ENCODE peak calls at places on chromosomes 13 and 19, in four cellular contexts. One of them, this sample, is unnamed.

GRCh38 chr19:39847525-39847924 is 1.3 kb upstream of the FBL start:
- DNase-seq in CD8-positive, alpha-beta T cell: no peak
- DNase-seq in hepatic stellate cell: no peak
- DNase-seq in stimulated activated CD8-positive, alpha-beta memory T cell treated with anti-CD3 and anti-CD28 coated beads, Interleukin-4, amount 100 ng/mL, for 1 hour: no peak
- DNase-seq in this sample: no peak

GRCh38 chr13:111594606-111595005 is 274.2 kb downstream of the TEX29 start:
- DNase-seq in hepatic stellate cell: no peak
- DNase-seq in stimulated activated CD8-positive, alpha-beta memory T cell treated with anti-CD3 and anti-CD28 coated beads, Interleukin-4, amount 100 ng/mL, for 1 hour: no peak
- DNase-seq in CD8-positive, alpha-beta T cell: no peak
- DNase-seq in this sample: no peak

GRCh38 chr19:6394831-6395230 is 1.9 kb upstream of the GTF2F1 start:
- DNase-seq in hepatic stellate cell: no peak
- DNase-seq in CD8-positive, alpha-beta T cell: no peak
- DNase-seq in stimulated activated CD8-positive, alpha-beta memory T cell treated with anti-CD3 and anti-CD28 coated beads, Interleukin-4, amount 100 ng/mL, for 1 hour: no peak
- DNase-seq in this sample: no peak

GRCh38 chr13:110684388-110685056 is 21.4 kb downstream of the CARS2 start:
- DNase-seq in CD8-positive, alpha-beta T cell: no peak
- DNase-seq in stimulated activated CD8-positive, alpha-beta memory T cell treated with anti-CD3 and anti-CD28 coated beads, Interleukin-4, amount 100 ng/mL, for 1 hour: no peak
- DNase-seq in hepatic stellate cell: no peak
- DNase-seq in this sample: no peak

GRCh38 chr19:36973844-36974195 is 57.7 kb downstream of the ZNF568 start:
- DNase-seq in hepatic stellate cell: peak
- DNase-seq in CD8-positive, alpha-beta T cell: no peak
- DNase-seq in stimulated activated CD8-positive, alpha-beta memory T cell treated with anti-CD3 and anti-CD28 coated beads, Interleukin-4, amount 100 ng/mL, for 1 hour: no peak
- DNase-seq in this sample: no peak

GRCh38 chr19:20067898-20068297 is 9.9 kb upstream of the ZNF90 start:
- DNase-seq in CD8-positive, alpha-beta T cell: no peak
- DNase-seq in stimulated activated CD8-positive, alpha-beta memory T cell treated with anti-CD3 and anti-CD28 coated beads, Interleukin-4, amount 100 ng/mL, for 1 hour: no peak
- DNase-seq in hepatic stellate cell: no peak
- DNase-seq in this sample: no peak

GRCh38 chr19:17805427-17805826 is 10.5 kb downstream of the B3GNT3 start:
- DNase-seq in CD8-positive, alpha-beta T cell: no peak
- DNase-seq in hepatic stellate cell: no peak
- DNase-seq in stimulated activated CD8-positive, alpha-beta memory T cell treated with anti-CD3 and anti-CD28 coated beads, Interleukin-4, amount 100 ng/mL, for 1 hour: no peak
- DNase-seq in this sample: no peak

GRCh38 chr19:22882797-22883196 is 50.7 kb downstream of the ZNF723 start:
- DNase-seq in stimulated activated CD8-positive, alpha-beta memory T cell treated with anti-CD3 and anti-CD28 coated beads, Interleukin-4, amount 100 ng/mL, for 1 hour: no peak
- DNase-seq in hepatic stellate cell: peak
- DNase-seq in CD8-positive, alpha-beta T cell: no peak
- DNase-seq in this sample: peak

GRCh38 chr19:574658-575526 is 2.5 kb downstream of the BSG start:
- DNase-seq in stimulated activated CD8-positive, alpha-beta memory T cell treated with anti-CD3 and anti-CD28 coated beads, Interleukin-4, amount 100 ng/mL, for 1 hour: no peak
- DNase-seq in hepatic stellate cell: no peak
- DNase-seq in CD8-positive, alpha-beta T cell: no peak
- DNase-seq in this sample: no peak

GRCh38 chr19:48815870-48816501 is 5.2 kb upstream of the BCAT2 start:
- DNase-seq in stimulated activated CD8-positive, alpha-beta memory T cell treated with anti-CD3 and anti-CD28 coated beads, Interleukin-4, amount 100 ng/mL, for 1 hour: no peak
- DNase-seq in hepatic stellate cell: no peak
- DNase-seq in CD8-positive, alpha-beta T cell: no peak
- DNase-seq in this sample: no peak

GRCh38 chr19:5078666-5079409 is 109.9 kb downstream of the KDM4B start:
- DNase-seq in hepatic stellate cell: no peak
- DNase-seq in CD8-positive, alpha-beta T cell: no peak
- DNase-seq in stimulated activated CD8-positive, alpha-beta memory T cell treated with anti-CD3 and anti-CD28 coated beads, Interleukin-4, amount 100 ng/mL, for 1 hour: no peak
- DNase-seq in this sample: no peak

GRCh38 chr19:53275480-53275879 is 8.0 kb upstream of the VN1R4 start:
- DNase-seq in hepatic stellate cell: no peak
- DNase-seq in CD8-positive, alpha-beta T cell: no peak
- DNase-seq in stimulated activated CD8-positive, alpha-beta memory T cell treated with anti-CD3 and anti-CD28 coated beads, Interleukin-4, amount 100 ng/mL, for 1 hour: no peak
- DNase-seq in this sample: no peak

GRCh38 chr19:44356383-44357111 is at the start of gene ZNF112:
- DNase-seq in stimulated activated CD8-positive, alpha-beta memory T cell treated with anti-CD3 and anti-CD28 coated beads, Interleukin-4, amount 100 ng/mL, for 1 hour: no peak
- DNase-seq in CD8-positive, alpha-beta T cell: no peak
- DNase-seq in hepatic stellate cell: peak
- DNase-seq in this sample: peak

GRCh38 chr19:46495789-46496099 is at the start of gene PNMA8B:
- DNase-seq in CD8-positive, alpha-beta T cell: no peak
- DNase-seq in stimulated activated CD8-positive, alpha-beta memory T cell treated with anti-CD3 and anti-CD28 coated beads, Interleukin-4, amount 100 ng/mL, for 1 hour: no peak
- DNase-seq in hepatic stellate cell: no peak
- DNase-seq in this sample: no peak

GRCh38 chr19:50558449-50558848 is 9.8 kb downstream of the LRRC4B start:
- DNase-seq in CD8-positive, alpha-beta T cell: no peak
- DNase-seq in hepatic stellate cell: no peak
- DNase-seq in stimulated activated CD8-positive, alpha-beta memory T cell treated with anti-CD3 and anti-CD28 coated beads, Interleukin-4, amount 100 ng/mL, for 1 hour: no peak
- DNase-seq in this sample: no peak

GRCh38 chr13:51357928-51358595 is 18.6 kb downstream of the SERPINE3 start:
- DNase-seq in CD8-positive, alpha-beta T cell: no peak
- DNase-seq in stimulated activated CD8-positive, alpha-beta memory T cell treated with anti-CD3 and anti-CD28 coated beads, Interleukin-4, amount 100 ng/mL, for 1 hour: no peak
- DNase-seq in hepatic stellate cell: no peak
- DNase-seq in this sample: no peak

GRCh38 chr19:14795078-14795721 is 16.8 kb upstream of the ADGRE2 start:
- DNase-seq in stimulated activated CD8-positive, alpha-beta memory T cell treated with anti-CD3 and anti-CD28 coated beads, Interleukin-4, amount 100 ng/mL, for 1 hour: no peak
- DNase-seq in CD8-positive, alpha-beta T cell: no peak
- DNase-seq in hepatic stellate cell: no peak
- DNase-seq in this sample: no peak

GRCh38 chr13:74966814-74967213 is 515.2 kb downstream of the TBC1D4 start:
- DNase-seq in CD8-positive, alpha-beta T cell: no peak
- DNase-seq in stimulated activated CD8-positive, alpha-beta memory T cell treated with anti-CD3 and anti-CD28 coated beads, Interleukin-4, amount 100 ng/mL, for 1 hour: no peak
- DNase-seq in hepatic stellate cell: no peak
- DNase-seq in this sample: peak

GRCh38 chr19:10228925-10229324 is 2.2 kb downstream of the S1PR2 start:
- DNase-seq in stimulated activated CD8-positive, alpha-beta memory T cell treated with anti-CD3 and anti-CD28 coated beads, Interleukin-4, amount 100 ng/mL, for 1 hour: no peak
- DNase-seq in CD8-positive, alpha-beta T cell: no peak
- DNase-seq in hepatic stellate cell: peak
- DNase-seq in this sample: no peak

GRCh38 chr13:96091932-96092253 is 2.0 kb downstream of the HS6ST3 start:
- DNase-seq in CD8-positive, alpha-beta T cell: no peak
- DNase-seq in hepatic stellate cell: no peak
- DNase-seq in stimulated activated CD8-positive, alpha-beta memory T cell treated with anti-CD3 and anti-CD28 coated beads, Interleukin-4, amount 100 ng/mL, for 1 hour: no peak
- DNase-seq in this sample: no peak

GRCh38 chr19:2253106-2254051 is 2.8 kb downstream of the JSRP1 start:
- DNase-seq in hepatic stellate cell: no peak
- DNase-seq in CD8-positive, alpha-beta T cell: peak
- DNase-seq in stimulated activated CD8-positive, alpha-beta memory T cell treated with anti-CD3 and anti-CD28 coated beads, Interleukin-4, amount 100 ng/mL, for 1 hour: no peak
- DNase-seq in this sample: no peak

GRCh38 chr19:39590265-39590664 is 12.1 kb upstream of the LGALS13 start:
- DNase-seq in stimulated activated CD8-positive, alpha-beta memory T cell treated with anti-CD3 and anti-CD28 coated beads, Interleukin-4, amount 100 ng/mL, for 1 hour: no peak
- DNase-seq in hepatic stellate cell: no peak
- DNase-seq in CD8-positive, alpha-beta T cell: no peak
- DNase-seq in this sample: no peak

GRCh38 chr19:17103177-17103576 is 27.6 kb downstream of the MYO9B start:
- DNase-seq in hepatic stellate cell: no peak
- DNase-seq in CD8-positive, alpha-beta T cell: no peak
- DNase-seq in stimulated activated CD8-positive, alpha-beta memory T cell treated with anti-CD3 and anti-CD28 coated beads, Interleukin-4, amount 100 ng/mL, for 1 hour: no peak
- DNase-seq in this sample: peak

GRCh38 chr13:80658705-80659104 is 317.8 kb upstream of the SPRY2 start:
- DNase-seq in CD8-positive, alpha-beta T cell: no peak
- DNase-seq in stimulated activated CD8-positive, alpha-beta memory T cell treated with anti-CD3 and anti-CD28 coated beads, Interleukin-4, amount 100 ng/mL, for 1 hour: no peak
- DNase-seq in hepatic stellate cell: no peak
- DNase-seq in this sample: no peak

GRCh38 chr13:92963029-92963428 is 263.6 kb upstream of the GPC6 start:
- DNase-seq in hepatic stellate cell: no peak
- DNase-seq in stimulated activated CD8-positive, alpha-beta memory T cell treated with anti-CD3 and anti-CD28 coated beads, Interleukin-4, amount 100 ng/mL, for 1 hour: no peak
- DNase-seq in CD8-positive, alpha-beta T cell: no peak
- DNase-seq in this sample: no peak

GRCh38 chr13:98487016-98487415 is 89.9 kb downstream of the STK24 start:
- DNase-seq in CD8-positive, alpha-beta T cell: no peak
- DNase-seq in stimulated activated CD8-positive, alpha-beta memory T cell treated with anti-CD3 and anti-CD28 coated beads, Interleukin-4, amount 100 ng/mL, for 1 hour: no peak
- DNase-seq in hepatic stellate cell: no peak
- DNase-seq in this sample: no peak

GRCh38 chr19:10019246-10019645 is 6.0 kb downstream of the RDH8 start:
- DNase-seq in stimulated activated CD8-positive, alpha-beta memory T cell treated with anti-CD3 and anti-CD28 coated beads, Interleukin-4, amount 100 ng/mL, for 1 hour: no peak
- DNase-seq in CD8-positive, alpha-beta T cell: no peak
- DNase-seq in hepatic stellate cell: no peak
- DNase-seq in this sample: no peak

GRCh38 chr13:100881291-100881864 is 206.8 kb upstream of the TMTC4 start:
- DNase-seq in hepatic stellate cell: no peak
- DNase-seq in CD8-positive, alpha-beta T cell: no peak
- DNase-seq in stimulated activated CD8-positive, alpha-beta memory T cell treated with anti-CD3 and anti-CD28 coated beads, Interleukin-4, amount 100 ng/mL, for 1 hour: no peak
- DNase-seq in this sample: no peak

GRCh38 chr13:49310251-49310650 is 62.5 kb downstream of the CDADC1 start:
- DNase-seq in CD8-positive, alpha-beta T cell: no peak
- DNase-seq in stimulated activated CD8-positive, alpha-beta memory T cell treated with anti-CD3 and anti-CD28 coated beads, Interleukin-4, amount 100 ng/mL, for 1 hour: no peak
- DNase-seq in hepatic stellate cell: no peak
- DNase-seq in this sample: no peak

GRCh38 chr19:24086974-24087595 is at the start of gene ZNF254:
- DNase-seq in hepatic stellate cell: peak
- DNase-seq in CD8-positive, alpha-beta T cell: peak
- DNase-seq in stimulated activated CD8-positive, alpha-beta memory T cell treated with anti-CD3 and anti-CD28 coated beads, Interleukin-4, amount 100 ng/mL, for 1 hour: peak
- DNase-seq in this sample: no peak

GRCh38 chr13:40534456-40534855 is 132.0 kb downstream of the FOXO1 start:
- DNase-seq in CD8-positive, alpha-beta T cell: no peak
- DNase-seq in hepatic stellate cell: no peak
- DNase-seq in stimulated activated CD8-positive, alpha-beta memory T cell treated with anti-CD3 and anti-CD28 coated beads, Interleukin-4, amount 100 ng/mL, for 1 hour: no peak
- DNase-seq in this sample: no peak

GRCh38 chr19:32674153-32674958 is 624 bp downstream of the ANKRD27 start:
- DNase-seq in stimulated activated CD8-positive, alpha-beta memory T cell treated with anti-CD3 and anti-CD28 coated beads, Interleukin-4, amount 100 ng/mL, for 1 hour: no peak
- DNase-seq in hepatic stellate cell: no peak
- DNase-seq in CD8-positive, alpha-beta T cell: peak
- DNase-seq in this sample: no peak

GRCh38 chr19:3333662-3334061 is 32.7 kb upstream of the NFIC start:
- DNase-seq in hepatic stellate cell: no peak
- DNase-seq in stimulated activated CD8-positive, alpha-beta memory T cell treated with anti-CD3 and anti-CD28 coated beads, Interleukin-4, amount 100 ng/mL, for 1 hour: no peak
- DNase-seq in CD8-positive, alpha-beta T cell: no peak
- DNase-seq in this sample: no peak

GRCh38 chr13:57253551-57253950 is 86.6 kb downstream of the PRR20E start:
- DNase-seq in hepatic stellate cell: no peak
- DNase-seq in CD8-positive, alpha-beta T cell: no peak
- DNase-seq in stimulated activated CD8-positive, alpha-beta memory T cell treated with anti-CD3 and anti-CD28 coated beads, Interleukin-4, amount 100 ng/mL, for 1 hour: no peak
- DNase-seq in this sample: no peak

GRCh38 chr13:41668130-41668757 is 210.9 kb downstream of the RGCC start:
- DNase-seq in CD8-positive, alpha-beta T cell: peak
- DNase-seq in hepatic stellate cell: peak
- DNase-seq in stimulated activated CD8-positive, alpha-beta memory T cell treated with anti-CD3 and anti-CD28 coated beads, Interleukin-4, amount 100 ng/mL, for 1 hour: no peak
- DNase-seq in this sample: peak

GRCh38 chr19:31256601-31256990 is 92.6 kb downstream of the TSHZ3 start:
- DNase-seq in hepatic stellate cell: no peak
- DNase-seq in stimulated activated CD8-positive, alpha-beta memory T cell treated with anti-CD3 and anti-CD28 coated beads, Interleukin-4, amount 100 ng/mL, for 1 hour: no peak
- DNase-seq in CD8-positive, alpha-beta T cell: no peak
- DNase-seq in this sample: no peak

GRCh38 chr19:23509686-23510450 is 114.6 kb upstream of the ZNF91 start:
- DNase-seq in stimulated activated CD8-positive, alpha-beta memory T cell treated with anti-CD3 and anti-CD28 coated beads, Interleukin-4, amount 100 ng/mL, for 1 hour: no peak
- DNase-seq in CD8-positive, alpha-beta T cell: no peak
- DNase-seq in hepatic stellate cell: no peak
- DNase-seq in this sample: no peak

GRCh38 chr13:28729541-28729940 is 10.8 kb upstream of the SLC46A3 start:
- DNase-seq in stimulated activated CD8-positive, alpha-beta memory T cell treated with anti-CD3 and anti-CD28 coated beads, Interleukin-4, amount 100 ng/mL, for 1 hour: no peak
- DNase-seq in hepatic stellate cell: no peak
- DNase-seq in CD8-positive, alpha-beta T cell: no peak
- DNase-seq in this sample: no peak